ENCODE peak calls at places on chromosomes 12 and 14, in seven cellular contexts. One of them, this sample, is unnamed. For H3K4me1, the result is how much of the 10 kb centered on the place peaks cover.

GRCh38 chr12:113601656-113602263 is 130.1 kb upstream of the LHX5 start:
- DNase-seq in SK-N-SH: no peak
- DNase-seq in K562: peak
- DNase-seq in HCT116: no peak
- DNase-seq in HepG2: no peak
- DNase-seq in H1: peak
- DNase-seq in GM12878: no peak
- DNase-seq in this sample: no peak

GRCh38 chr12:11805043-11805442 is 155.6 kb downstream of the ETV6 start:
- DNase-seq in SK-N-SH: no peak
- DNase-seq in K562: no peak
- DNase-seq in HCT116: no peak
- DNase-seq in HepG2: no peak
- DNase-seq in H1: no peak
- DNase-seq in GM12878: no peak
- DNase-seq in this sample: no peak

GRCh38 chr14:51018521-51018920 is 74.2 kb upstream of the PYGL start:
- DNase-seq in SK-N-SH: no peak
- DNase-seq in K562: no peak
- DNase-seq in HCT116: no peak
- DNase-seq in HepG2: no peak
- DNase-seq in H1: no peak
- DNase-seq in GM12878: no peak
- DNase-seq in this sample: no peak

GRCh38 chr14:39668449-39668848 is 236.2 kb upstream of the FBXO33 start:
- DNase-seq in SK-N-SH: no peak
- DNase-seq in K562: no peak
- DNase-seq in HCT116: no peak
- DNase-seq in HepG2: no peak
- DNase-seq in H1: no peak
- DNase-seq in GM12878: no peak
- DNase-seq in this sample: no peak

GRCh38 chr14:96051231-96051630 is 12.1 kb downstream of the C14orf132 start:
- DNase-seq in SK-N-SH: no peak
- DNase-seq in K562: no peak
- DNase-seq in HCT116: no peak
- DNase-seq in HepG2: no peak
- DNase-seq in H1: no peak
- DNase-seq in GM12878: no peak
- DNase-seq in this sample: no peak

GRCh38 chr12:2856901-2857495 is at the start of gene TEX52:
- DNase-seq in SK-N-SH: no peak
- DNase-seq in K562: no peak
- DNase-seq in HCT116: no peak
- DNase-seq in HepG2: peak
- DNase-seq in H1: peak
- DNase-seq in GM12878: no peak
- DNase-seq in this sample: no peak

GRCh38 chr12:27524839-27525238 is 833 bp downstream of the PPFIBP1 start:
- DNase-seq in SK-N-SH: no peak
- DNase-seq in K562: no peak
- DNase-seq in HCT116: no peak
- DNase-seq in HepG2: no peak
- DNase-seq in H1: no peak
- DNase-seq in GM12878: no peak
- DNase-seq in this sample: no peak

GRCh38 chr12:67441736-67442346 is 172.7 kb downstream of the CAND1 start:
- DNase-seq in SK-N-SH: peak
- DNase-seq in K562: peak
- DNase-seq in HCT116: peak
- DNase-seq in HepG2: peak
- DNase-seq in H1: peak
- DNase-seq in GM12878: no peak
- DNase-seq in this sample: peak

GRCh38 chr12:16019131-16019530 is 108.0 kb downstream of the DERA start:
- DNase-seq in SK-N-SH: no peak
- DNase-seq in K562: no peak
- DNase-seq in HCT116: no peak
- DNase-seq in HepG2: no peak
- DNase-seq in H1: no peak
- DNase-seq in GM12878: no peak
- DNase-seq in this sample: no peak

GRCh38 chr14:99215277-99215676 is 56.7 kb downstream of the BCL11B start:
- DNase-seq in SK-N-SH: no peak
- DNase-seq in K562: no peak
- DNase-seq in HCT116: no peak
- DNase-seq in HepG2: no peak
- DNase-seq in H1: no peak
- DNase-seq in GM12878: no peak
- DNase-seq in this sample: no peak

GRCh38 chr12:62044450-62044849 is 215.8 kb upstream of the USP15 start:
- DNase-seq in SK-N-SH: no peak
- DNase-seq in K562: no peak
- DNase-seq in HCT116: no peak
- DNase-seq in HepG2: no peak
- DNase-seq in H1: no peak
- DNase-seq in GM12878: no peak
- DNase-seq in this sample: no peak

GRCh38 chr12:49582840-49583239 is 14.9 kb upstream of the MCRS1 start:
- DNase-seq in SK-N-SH: no peak
- DNase-seq in K562: no peak
- DNase-seq in HCT116: no peak
- DNase-seq in HepG2: no peak
- DNase-seq in H1: no peak
- DNase-seq in GM12878: no peak
- DNase-seq in this sample: no peak

GRCh38 chr12:211142-211465 is 2.9 kb downstream of the SLC6A12 start:
- DNase-seq in SK-N-SH: no peak
- DNase-seq in K562: no peak
- DNase-seq in HCT116: no peak
- DNase-seq in HepG2: no peak
- DNase-seq in H1: no peak
- DNase-seq in GM12878: no peak
- DNase-seq in this sample: no peak

GRCh38 chr14:53355581-53356112 is 202.5 kb upstream of the DDHD1 start:
- DNase-seq in SK-N-SH: no peak
- DNase-seq in K562: no peak
- DNase-seq in HCT116: peak
- DNase-seq in HepG2: no peak
- DNase-seq in H1: peak
- DNase-seq in GM12878: no peak
- DNase-seq in this sample: no peak

GRCh38 chr14:100872241-100872640 is 31.3 kb downstream of the RTL1 start:
- DNase-seq in SK-N-SH: no peak
- DNase-seq in K562: no peak
- DNase-seq in HCT116: no peak
- DNase-seq in HepG2: no peak
- DNase-seq in H1: no peak
- DNase-seq in GM12878: no peak
- DNase-seq in this sample: no peak

GRCh38 chr12:108582981-108583770 is 14.7 kb downstream of the TMEM119 start:
- DNase-seq in SK-N-SH: no peak
- DNase-seq in K562: no peak
- DNase-seq in HCT116: no peak
- DNase-seq in HepG2: no peak
- DNase-seq in H1: no peak
- DNase-seq in GM12878: no peak
- DNase-seq in this sample: no peak

GRCh38 chr12:47734725-47735480 is 9.6 kb upstream of the ENDOU start:
- DNase-seq in SK-N-SH: peak
- DNase-seq in K562: no peak
- DNase-seq in HCT116: no peak
- DNase-seq in HepG2: no peak
- DNase-seq in H1: peak
- DNase-seq in GM12878: no peak
- DNase-seq in this sample: no peak

GRCh38 chr14:61608245-61609142 is 86.8 kb upstream of the HIF1A start:
- DNase-seq in SK-N-SH: peak
- DNase-seq in K562: no peak
- DNase-seq in HCT116: no peak
- DNase-seq in HepG2: peak
- DNase-seq in H1: no peak
- DNase-seq in GM12878: no peak
- DNase-seq in this sample: no peak

GRCh38 chr12:28540324-28540714 is 350.1 kb downstream of the CCDC91 start:
- DNase-seq in SK-N-SH: no peak
- DNase-seq in K562: peak
- DNase-seq in HCT116: no peak
- DNase-seq in HepG2: no peak
- DNase-seq in H1: no peak
- DNase-seq in GM12878: no peak
- DNase-seq in this sample: no peak

GRCh38 chr14:90698379-90698869 is 117.8 kb downstream of the TTC7B start:
- DNase-seq in SK-N-SH: peak
- DNase-seq in K562: no peak
- DNase-seq in HCT116: no peak
- DNase-seq in HepG2: no peak
- DNase-seq in H1: no peak
- DNase-seq in GM12878: no peak
- DNase-seq in this sample: no peak
- TF ChIP-seq POLR2AphosphoS5 in SK-N-SH: no peak
- TF ChIP-seq POLR2AphosphoS5 in K562: no peak
- TF ChIP-seq POLR2AphosphoS5 in HCT116: no peak
- TF ChIP-seq POLR2AphosphoS5 in HepG2: no peak
- TF ChIP-seq POLR2AphosphoS5 in H1: no peak
- TF ChIP-seq POLR2AphosphoS5 in GM12878: no peak
- TF ChIP-seq POLR2AphosphoS5 in this sample: no peak

GRCh38 chr12:57741413-57741789 is 2.9 kb upstream of the AGAP2 start:
- DNase-seq in SK-N-SH: no peak
- DNase-seq in K562: no peak
- DNase-seq in HCT116: no peak
- DNase-seq in HepG2: no peak
- DNase-seq in H1: no peak
- DNase-seq in GM12878: no peak
- DNase-seq in this sample: no peak

GRCh38 chr12:57739914-57740538 is 1.5 kb upstream of the AGAP2 start:
- DNase-seq in SK-N-SH: no peak
- DNase-seq in K562: no peak
- DNase-seq in HCT116: no peak
- DNase-seq in HepG2: no peak
- DNase-seq in H1: no peak
- DNase-seq in GM12878: no peak
- DNase-seq in this sample: no peak

GRCh38 chr12:57739387-57739786 is 845 bp upstream of the AGAP2 start:
- DNase-seq in SK-N-SH: no peak
- DNase-seq in K562: no peak
- DNase-seq in HCT116: no peak
- DNase-seq in HepG2: no peak
- DNase-seq in H1: no peak
- DNase-seq in GM12878: no peak
- DNase-seq in this sample: no peak

GRCh38 chr12:57738661-57739237 is at the start of gene AGAP2:
- DNase-seq in SK-N-SH: peak
- DNase-seq in K562: peak
- DNase-seq in HCT116: no peak
- DNase-seq in HepG2: no peak
- DNase-seq in H1: peak
- DNase-seq in GM12878: no peak
- DNase-seq in this sample: no peak

GRCh38 chr12:57740656-57741412 is 2.3 kb upstream of the AGAP2 start:
- DNase-seq in SK-N-SH: no peak
- DNase-seq in K562: no peak
- DNase-seq in HCT116: no peak
- DNase-seq in HepG2: no peak
- DNase-seq in H1: no peak
- DNase-seq in GM12878: peak
- DNase-seq in this sample: no peak
- H3K4me1 ChIP-seq in SK-N-SH: under half
- H3K4me1 ChIP-seq in K562: under half
- H3K4me1 ChIP-seq in HCT116: under half
- H3K4me1 ChIP-seq in HepG2: half or more
- H3K4me1 ChIP-seq in H1: under half
- H3K4me1 ChIP-seq in GM12878: under half
- H3K4me1 ChIP-seq in this sample: under half

DNA sequence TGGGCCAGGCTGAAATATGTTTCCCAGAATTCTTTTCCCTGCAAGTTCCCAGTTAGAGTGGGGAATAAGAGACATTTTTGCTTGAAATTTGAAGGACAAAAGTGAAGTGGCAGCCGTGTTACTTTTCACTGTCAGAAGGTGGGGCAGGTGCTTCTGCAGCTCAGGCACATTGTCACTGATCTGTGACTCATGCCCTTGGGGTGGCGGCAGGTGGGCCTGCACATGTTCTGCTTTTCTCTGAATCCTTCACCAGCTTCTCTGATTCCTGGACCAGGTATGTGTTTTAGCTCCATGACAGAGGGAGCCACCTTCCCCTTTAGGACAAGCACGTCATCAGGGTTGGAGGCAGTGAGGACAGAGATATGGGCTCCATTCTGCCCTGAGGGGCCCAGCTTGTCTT is 11.7 kb upstream of the KCNA5 start:
- DNase-seq in SK-N-SH: no peak
- DNase-seq in K562: no peak
- DNase-seq in HCT116: no peak
- DNase-seq in HepG2: no peak
- DNase-seq in H1: no peak
- DNase-seq in GM12878: no peak
- DNase-seq in this sample: no peak
- TF ChIP-seq SIN3A in SK-N-SH: no peak
- TF ChIP-seq SIN3A in K562: no peak
- TF ChIP-seq SIN3A in HCT116: no peak
- TF ChIP-seq SIN3A in HepG2: no peak
- TF ChIP-seq SIN3A in H1: no peak
- TF ChIP-seq SIN3A in GM12878: no peak
- TF ChIP-seq SIN3A in this sample: no peak

GRCh38 chr12:54393743-54394142 is 9.2 kb upstream of the ZNF385A start:
- DNase-seq in SK-N-SH: no peak
- DNase-seq in K562: no peak
- DNase-seq in HCT116: no peak
- DNase-seq in HepG2: no peak
- DNase-seq in H1: no peak
- DNase-seq in GM12878: no peak
- DNase-seq in this sample: no peak

GRCh38 chr12:54394986-54395385 is 10.5 kb upstream of the ZNF385A start:
- DNase-seq in SK-N-SH: no peak
- DNase-seq in K562: no peak
- DNase-seq in HCT116: no peak
- DNase-seq in HepG2: no peak
- DNase-seq in H1: no peak
- DNase-seq in GM12878: no peak
- DNase-seq in this sample: no peak

GRCh38 chr12:54394281-54394719 is 9.8 kb upstream of the ZNF385A start:
- DNase-seq in SK-N-SH: peak
- DNase-seq in K562: peak
- DNase-seq in HCT116: peak
- DNase-seq in HepG2: peak
- DNase-seq in H1: peak
- DNase-seq in GM12878: no peak
- DNase-seq in this sample: no peak

GRCh38 chr12:54397157-54397556 is 12.6 kb upstream of the ZNF385A start:
- DNase-seq in SK-N-SH: no peak
- DNase-seq in K562: no peak
- DNase-seq in HCT116: no peak
- DNase-seq in HepG2: no peak
- DNase-seq in H1: no peak
- DNase-seq in GM12878: no peak
- DNase-seq in this sample: no peak

DNA sequence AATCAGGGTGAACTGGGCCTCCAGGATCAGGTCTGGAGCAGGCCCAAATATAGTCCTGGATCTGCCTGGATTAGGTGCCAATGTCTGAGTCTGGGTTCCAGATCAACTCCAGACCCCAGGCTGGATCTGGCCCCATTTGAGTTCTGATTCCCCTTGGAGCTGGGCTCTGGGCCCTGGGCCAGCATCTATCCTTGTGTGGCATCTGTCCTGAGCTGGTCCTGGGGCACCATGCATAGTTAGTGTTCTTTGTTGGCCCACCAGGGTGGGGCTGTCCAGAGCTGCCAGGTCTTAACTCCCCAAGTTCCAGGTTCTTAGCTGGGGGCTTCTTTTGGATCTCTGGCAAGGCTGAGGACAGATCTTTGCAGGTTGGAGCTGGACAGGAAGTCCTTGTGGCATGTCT is 11.0 kb upstream of the ZNF385A start:
- DNase-seq in SK-N-SH: no peak
- DNase-seq in K562: no peak
- DNase-seq in HCT116: no peak
- DNase-seq in HepG2: no peak
- DNase-seq in H1: no peak
- DNase-seq in GM12878: no peak
- DNase-seq in this sample: no peak
- TF ChIP-seq POLR2AphosphoS5 in SK-N-SH: no peak
- TF ChIP-seq POLR2AphosphoS5 in K562: no peak
- TF ChIP-seq POLR2AphosphoS5 in HCT116: no peak
- TF ChIP-seq POLR2AphosphoS5 in HepG2: no peak
- TF ChIP-seq POLR2AphosphoS5 in H1: no peak
- TF ChIP-seq POLR2AphosphoS5 in GM12878: no peak
- TF ChIP-seq POLR2AphosphoS5 in this sample: no peak